ENCODE peak calls at places on chromosomes 6 and 20, in eight cellular contexts. F is A549, L is HepG2, P is esophagus muscularis mucosa, M is transverse colon, A is sigmoid colon, R is tibial nerve, T is K562. Q is an unnamed sample.

GRCh38 chr20:4060054-4060795 is 44.9 kb upstream of the RNF24 start:
- DNase-seq in M (peak), T (no peak), L (no peak), F (no peak), A (peak), P (no peak), R (no peak), Q (no peak)

GRCh38 chr6:81750201-81750600 is 2.3 kb downstream of the TENT5A start:
- DNase-seq in M (no peak), A (no peak), T (no peak), P (no peak), R (no peak), L (no peak), F (no peak), Q (no peak)

GRCh38 chr20:49399329-49399728 is 83.1 kb downstream of the KCNB1 start:
- DNase-seq in P (no peak), A (peak), M (no peak), F (no peak), R (peak), L (no peak), T (no peak), Q (no peak)

GRCh38 chr6:100657678-100658330 is 193.1 kb upstream of the SIM1 start:
- DNase-seq in L (no peak), R (no peak), P (no peak), T (no peak), A (no peak), F (peak), M (no peak), Q (no peak)

GRCh38 chr20:57794600-57795346 is 85.0 kb upstream of the PMEPA1 start:
- DNase-seq in F (no peak), T (no peak), R (no peak), L (no peak), M (no peak), P (no peak), A (no peak), Q (no peak)

GRCh38 chr6:13065596-13065995 is 262.7 kb downstream of the TBC1D7 start:
- DNase-seq in L (no peak), P (no peak), A (no peak), R (no peak), T (no peak), F (no peak), M (no peak), Q (no peak)

GRCh38 chr20:38873050-38873581 is 53.1 kb upstream of the FAM83D start:
- DNase-seq in M (peak), P (no peak), R (no peak), A (no peak), F (no peak), L (no peak), T (no peak), Q (no peak)

GRCh38 chr6:81075974-81076373 is 676.5 kb downstream of the TENT5A start:
- DNase-seq in F (no peak), A (no peak), P (no peak), T (no peak), R (no peak), M (no peak), L (peak), Q (no peak)

GRCh38 chr6:160226118-160226541 is 32.5 kb downstream of the SLC22A2 start:
- DNase-seq in L (no peak), A (no peak), T (no peak), P (no peak), F (no peak), R (no peak), M (no peak), Q (no peak)

GRCh38 chr6:20997143-20997792 is 463.0 kb downstream of the CDKAL1 start:
- DNase-seq in L (no peak), R (no peak), P (no peak), F (no peak), M (no peak), T (no peak), A (no peak), Q (no peak)

GRCh38 chr6:140921366-140922226 is 1211.1 kb upstream of the GJE1 start:
- DNase-seq in M (peak), L (peak), T (peak), A (no peak), R (no peak), F (peak), P (no peak), Q (no peak)
- TF ChIP-seq CTCF in M (peak), L (peak), T (peak), A (peak), R (peak), F (peak), P (peak), Q (peak)

DNA sequence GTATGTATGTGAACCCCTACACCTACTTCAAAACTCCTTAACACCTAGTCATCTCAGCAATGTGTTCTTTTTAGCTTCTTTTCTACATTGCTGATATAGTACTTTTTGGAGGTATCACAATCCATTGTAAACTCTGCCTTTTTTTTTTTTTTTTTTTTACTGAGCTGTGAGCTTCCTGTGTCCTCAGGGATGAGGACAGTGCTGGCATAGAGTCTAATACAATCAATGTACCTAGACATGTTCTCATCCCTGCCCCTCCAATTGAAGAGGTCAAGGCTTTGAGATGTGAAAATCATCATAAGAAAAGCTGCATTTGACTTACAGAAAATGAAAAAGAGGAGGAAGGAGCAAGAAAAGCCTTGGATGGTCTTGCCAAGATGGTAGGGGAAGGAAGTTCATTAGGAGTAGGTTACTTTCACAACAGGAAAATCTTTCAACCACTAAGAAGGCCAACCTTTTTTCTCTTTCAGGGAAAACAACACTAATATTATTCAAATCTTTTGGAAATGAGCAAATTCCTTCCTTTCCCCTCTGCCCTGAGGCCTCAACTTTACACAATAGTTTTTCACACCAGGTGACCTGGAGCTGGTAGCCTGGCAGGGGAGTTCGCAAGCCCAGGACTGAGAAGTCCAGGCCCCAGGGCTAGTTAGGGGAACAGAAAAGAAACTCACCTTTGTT is 2.8 kb upstream of the JARID2 start:
- DNase-seq in R (no peak), F (no peak), T (no peak), M (no peak), P (no peak), A (no peak), L (no peak), Q (no peak)
- TF ChIP-seq EP300 in R (peak), F (no peak), T (no peak), M (no peak), P (no peak), A (no peak), L (no peak), Q (no peak)

GRCh38 chr6:152356659-152357058 is 280.5 kb downstream of the SYNE1 start:
- DNase-seq in T (no peak), L (peak), M (no peak), P (no peak), R (no peak), F (peak), A (no peak), Q (no peak)
- TF ChIP-seq CTCF in T (peak), L (peak), M (no peak), P (peak), R (peak), F (peak), A (no peak), Q (no peak)

GRCh38 chr20:31560094-31560899 is 44.8 kb upstream of the ID1 start:
- DNase-seq in L (peak), A (peak), P (no peak), F (peak), T (peak), M (peak), R (peak), Q (peak)
- TF ChIP-seq EP300 in L (no peak), A (no peak), P (no peak), F (no peak), T (peak), M (no peak), R (no peak), Q (no peak)

GRCh38 chr6:112502348-112503130 is 155.4 kb downstream of the RFPL4B start:
- DNase-seq in M (no peak), F (no peak), T (no peak), R (no peak), P (no peak), A (no peak), L (no peak), Q (no peak)
- TF ChIP-seq CTCF in M (no peak), F (peak), T (no peak), R (peak), P (peak), A (no peak), L (no peak), Q (peak)

DNA sequence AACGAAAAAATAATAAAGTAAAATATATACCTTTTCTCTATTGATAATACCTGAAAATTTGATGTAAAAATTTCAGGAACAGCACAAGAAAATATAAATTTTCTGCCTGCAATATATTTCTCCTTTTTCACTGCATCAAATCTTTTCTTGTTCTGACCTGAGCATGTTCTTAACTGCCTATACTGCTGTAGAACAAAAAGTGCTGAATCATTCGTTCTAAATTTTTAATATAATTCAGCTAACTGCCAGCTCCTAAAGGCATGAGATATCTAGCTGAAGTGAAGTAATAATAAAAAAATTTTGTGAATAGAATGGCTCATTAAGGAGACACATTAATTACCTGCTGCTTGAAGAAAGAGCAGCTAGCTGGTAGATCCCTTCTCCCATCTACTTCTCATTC is 188.6 kb upstream of the FKBP1C start:
- DNase-seq in R (no peak), L (no peak), F (no peak), T (no peak), A (no peak), P (no peak), M (no peak), Q (no peak)
- TF ChIP-seq EP300 in R (no peak), L (no peak), F (no peak), T (no peak), A (no peak), P (no peak), M (no peak), Q (no peak)

DNA sequence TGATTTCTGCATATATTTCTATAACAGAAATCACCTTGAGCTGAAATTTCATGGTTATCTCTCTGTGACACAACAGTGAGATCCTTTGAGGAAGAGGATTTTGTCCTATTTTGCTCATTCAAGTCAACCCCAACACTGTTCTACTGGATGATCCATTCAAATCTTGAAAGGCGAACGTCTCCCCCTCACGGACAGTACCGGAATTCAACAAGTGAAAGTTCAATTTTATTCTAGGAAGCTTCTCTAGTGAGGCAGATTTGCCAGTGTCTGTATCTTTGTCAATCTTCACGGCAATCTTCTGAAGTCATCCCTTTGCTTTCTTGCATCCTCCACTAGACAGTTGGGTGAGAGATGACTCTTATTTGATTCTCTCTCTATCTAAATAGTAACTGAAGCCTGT is 91.7 kb upstream of the PDE7B start:
- DNase-seq in A (no peak), F (peak), R (no peak), P (no peak), L (peak), T (no peak), M (no peak), Q (no peak)
- TF ChIP-seq CTCF in A (no peak), F (peak), R (no peak), P (no peak), L (peak), T (peak), M (no peak), Q (no peak)